ENCODE peak calls at places on chromosome 7, in nine cellular contexts. One of them, this sample, is unnamed.

GRCh38 chr7:55524558-55525310 is 47.6 kb downstream of the VOPP1 start:
- DNase-seq in CD4-positive, alpha-beta memory T cell: no peak
- DNase-seq in fibroblast of lung: peak; percentile 14
- DNase-seq in activated T-cell treated with anti-CD3 and anti-CD28 coated beads for 48 hours: no peak
- DNase-seq in AG09309: no peak
- DNase-seq in stimulated activated CD4-positive, alpha-beta T cell treated with anti-CD3 and anti-CD28 coated beads, Interleukin-1b, Interleukin-23, amount 100 ng/mL, for 48 hours: no peak
- DNase-seq in HEK293T: no peak
- DNase-seq in KBM-7: no peak
- DNase-seq in NCI-H1436: no peak
- DNase-seq in this sample: no peak

GRCh38 chr7:101620991-101621390 is 8.1 kb downstream of the MYL10 start:
- DNase-seq in CD4-positive, alpha-beta memory T cell: no peak
- DNase-seq in fibroblast of lung: no peak
- DNase-seq in activated T-cell treated with anti-CD3 and anti-CD28 coated beads for 48 hours: no peak
- DNase-seq in AG09309: no peak
- DNase-seq in stimulated activated CD4-positive, alpha-beta T cell treated with anti-CD3 and anti-CD28 coated beads, Interleukin-1b, Interleukin-23, amount 100 ng/mL, for 48 hours: no peak
- DNase-seq in HEK293T: no peak
- DNase-seq in KBM-7: no peak
- DNase-seq in NCI-H1436: no peak
- DNase-seq in this sample: no peak

GRCh38 chr7:1418505-1419309 is 40.6 kb downstream of the MICALL2 start:
- DNase-seq in CD4-positive, alpha-beta memory T cell: no peak
- DNase-seq in fibroblast of lung: peak; percentile 21
- DNase-seq in activated T-cell treated with anti-CD3 and anti-CD28 coated beads for 48 hours: no peak
- DNase-seq in AG09309: no peak
- DNase-seq in stimulated activated CD4-positive, alpha-beta T cell treated with anti-CD3 and anti-CD28 coated beads, Interleukin-1b, Interleukin-23, amount 100 ng/mL, for 48 hours: no peak
- DNase-seq in HEK293T: peak; percentile 81
- DNase-seq in KBM-7: no peak
- DNase-seq in NCI-H1436: peak; percentile 97
- DNase-seq in this sample: peak; percentile 42

GRCh38 chr7:141333459-141333858 is 217.8 kb upstream of the AGK start:
- DNase-seq in CD4-positive, alpha-beta memory T cell: no peak
- DNase-seq in fibroblast of lung: no peak
- DNase-seq in activated T-cell treated with anti-CD3 and anti-CD28 coated beads for 48 hours: no peak
- DNase-seq in AG09309: no peak
- DNase-seq in stimulated activated CD4-positive, alpha-beta T cell treated with anti-CD3 and anti-CD28 coated beads, Interleukin-1b, Interleukin-23, amount 100 ng/mL, for 48 hours: no peak
- DNase-seq in HEK293T: peak; percentile 41
- DNase-seq in KBM-7: no peak
- DNase-seq in NCI-H1436: no peak
- DNase-seq in this sample: no peak

GRCh38 chr7:2734761-2735571 is 47.0 kb downstream of the AMZ1 start:
- DNase-seq in CD4-positive, alpha-beta memory T cell: no peak
- DNase-seq in fibroblast of lung: no peak
- DNase-seq in activated T-cell treated with anti-CD3 and anti-CD28 coated beads for 48 hours: no peak
- DNase-seq in AG09309: no peak
- DNase-seq in stimulated activated CD4-positive, alpha-beta T cell treated with anti-CD3 and anti-CD28 coated beads, Interleukin-1b, Interleukin-23, amount 100 ng/mL, for 48 hours: no peak
- DNase-seq in HEK293T: no peak
- DNase-seq in KBM-7: peak; percentile 98
- DNase-seq in NCI-H1436: peak; percentile 50
- DNase-seq in this sample: peak; percentile 61

GRCh38 chr7:88801046-88801445 is 5.5 kb upstream of the TEX47 start:
- DNase-seq in CD4-positive, alpha-beta memory T cell: no peak
- DNase-seq in fibroblast of lung: no peak
- DNase-seq in activated T-cell treated with anti-CD3 and anti-CD28 coated beads for 48 hours: no peak
- DNase-seq in AG09309: no peak
- DNase-seq in stimulated activated CD4-positive, alpha-beta T cell treated with anti-CD3 and anti-CD28 coated beads, Interleukin-1b, Interleukin-23, amount 100 ng/mL, for 48 hours: no peak
- DNase-seq in HEK293T: no peak
- DNase-seq in KBM-7: no peak
- DNase-seq in NCI-H1436: no peak
- DNase-seq in this sample: no peak

GRCh38 chr7:116342125-116342524 is 131.8 kb downstream of the TES start:
- DNase-seq in CD4-positive, alpha-beta memory T cell: no peak
- DNase-seq in fibroblast of lung: peak; percentile 65
- DNase-seq in activated T-cell treated with anti-CD3 and anti-CD28 coated beads for 48 hours: no peak
- DNase-seq in AG09309: no peak
- DNase-seq in stimulated activated CD4-positive, alpha-beta T cell treated with anti-CD3 and anti-CD28 coated beads, Interleukin-1b, Interleukin-23, amount 100 ng/mL, for 48 hours: no peak
- DNase-seq in HEK293T: no peak
- DNase-seq in KBM-7: no peak
- DNase-seq in NCI-H1436: no peak
- DNase-seq in this sample: no peak

GRCh38 chr7:29289156-29290021 is 94.8 kb downstream of the CHN2 start:
- DNase-seq in CD4-positive, alpha-beta memory T cell: no peak
- DNase-seq in fibroblast of lung: peak; percentile 71
- DNase-seq in activated T-cell treated with anti-CD3 and anti-CD28 coated beads for 48 hours: no peak
- DNase-seq in AG09309: no peak
- DNase-seq in stimulated activated CD4-positive, alpha-beta T cell treated with anti-CD3 and anti-CD28 coated beads, Interleukin-1b, Interleukin-23, amount 100 ng/mL, for 48 hours: no peak
- DNase-seq in HEK293T: no peak
- DNase-seq in KBM-7: no peak
- DNase-seq in NCI-H1436: no peak
- DNase-seq in this sample: peak; percentile 85

GRCh38 chr7:128812514-128813168 is 17.6 kb upstream of the FLNC start:
- DNase-seq in CD4-positive, alpha-beta memory T cell: no peak
- DNase-seq in fibroblast of lung: no peak
- DNase-seq in activated T-cell treated with anti-CD3 and anti-CD28 coated beads for 48 hours: no peak
- DNase-seq in AG09309: no peak
- DNase-seq in stimulated activated CD4-positive, alpha-beta T cell treated with anti-CD3 and anti-CD28 coated beads, Interleukin-1b, Interleukin-23, amount 100 ng/mL, for 48 hours: no peak
- DNase-seq in HEK293T: no peak
- DNase-seq in KBM-7: peak; percentile 29
- DNase-seq in NCI-H1436: no peak
- DNase-seq in this sample: no peak

GRCh38 chr7:42621543-42622219 is 290.2 kb downstream of the C7orf25 start:
- DNase-seq in CD4-positive, alpha-beta memory T cell: no peak
- DNase-seq in fibroblast of lung: peak; percentile 5
- DNase-seq in activated T-cell treated with anti-CD3 and anti-CD28 coated beads for 48 hours: no peak
- DNase-seq in AG09309: no peak
- DNase-seq in stimulated activated CD4-positive, alpha-beta T cell treated with anti-CD3 and anti-CD28 coated beads, Interleukin-1b, Interleukin-23, amount 100 ng/mL, for 48 hours: no peak
- DNase-seq in HEK293T: no peak
- DNase-seq in KBM-7: no peak
- DNase-seq in NCI-H1436: no peak
- DNase-seq in this sample: no peak

GRCh38 chr7:48161407-48162125 is 9.7 kb upstream of the ABCA13 start:
- DNase-seq in CD4-positive, alpha-beta memory T cell: no peak
- DNase-seq in fibroblast of lung: no peak
- DNase-seq in activated T-cell treated with anti-CD3 and anti-CD28 coated beads for 48 hours: no peak
- DNase-seq in AG09309: no peak
- DNase-seq in stimulated activated CD4-positive, alpha-beta T cell treated with anti-CD3 and anti-CD28 coated beads, Interleukin-1b, Interleukin-23, amount 100 ng/mL, for 48 hours: no peak
- DNase-seq in HEK293T: no peak
- DNase-seq in KBM-7: no peak
- DNase-seq in NCI-H1436: no peak
- DNase-seq in this sample: no peak